ENCODE peak calls at places on chromosomes 4 and X, in five cellular contexts. B, R, J, C and Z are unnamed samples.

GRCh38 chr4:55186700-55187099 is 61.3 kb upstream of the KDR start:
- DNase-seq in B (no peak), R (no peak), J (no peak), C (no peak), Z (no peak)

GRCh38 chr4:10664408-10664807 is 20.2 kb downstream of the CLNK start:
- DNase-seq in B (peak), R (peak), J (no peak), C (no peak), Z (no peak)

GRCh38 chr4:161522031-161522430 is 641.8 kb downstream of the FSTL5 start:
- DNase-seq in B (no peak), R (no peak), J (no peak), C (no peak), Z (no peak)

GRCh38 chr4:3520796-3521600 is 11.2 kb downstream of the LRPAP1 start:
- DNase-seq in B (no peak), R (no peak), J (no peak), C (no peak), Z (no peak)

GRCh38 chr4:76799718-76800117 is 98.2 kb downstream of the SOWAHB start:
- DNase-seq in B (no peak), R (no peak), J (no peak), C (no peak), Z (no peak)

GRCh38 chr4:59044316-59044715 is 1934.1 kb upstream of the IGFBP7 start:
- DNase-seq in B (no peak), R (no peak), J (peak), C (no peak), Z (no peak)

GRCh38 chr4:82284475-82284857 is 89.3 kb downstream of the HNRNPD start:
- DNase-seq in B (no peak), R (no peak), J (no peak), C (no peak), Z (no peak)

GRCh38 chr4:188960411-188961093 is 821.3 kb downstream of the TRIML1 start:
- DNase-seq in B (no peak), R (no peak), J (no peak), C (no peak), Z (no peak)

GRCh38 chrX:79592259-79592658 is 225.1 kb upstream of the ITM2A start:
- DNase-seq in B (no peak), R (no peak), J (no peak), C (no peak), Z (no peak)

GRCh38 chr4:111806331-111806730 is 338.9 kb upstream of the FAM241A start:
- DNase-seq in B (no peak), R (no peak), J (peak), C (no peak), Z (no peak)

GRCh38 chrX:1582686-1583437 is 8.5 kb upstream of the AKAP17A start:
- DNase-seq in B (no peak), R (no peak), J (no peak), C (no peak), Z (no peak)

GRCh38 chr4:164876680-164877324 is at the start of gene APELA:
- DNase-seq in B (no peak), R (no peak), J (no peak), C (no peak), Z (no peak)

GRCh38 chr4:99591757-99592156 is 17.1 kb downstream of the MTTP start:
- DNase-seq in B (no peak), R (no peak), J (no peak), C (no peak), Z (no peak)

GRCh38 chr4:16031554-16032381 is 52.1 kb downstream of the PROM1 start:
- DNase-seq in B (no peak), R (no peak), J (no peak), C (no peak), Z (no peak)

GRCh38 chrX:15576019-15576418 is 24.7 kb downstream of the ACE2 start:
- DNase-seq in B (no peak), R (no peak), J (no peak), C (no peak), Z (no peak)

GRCh38 chrX:107567370-107567769 is 60.9 kb upstream of the PRPS1 start:
- DNase-seq in B (no peak), R (no peak), J (no peak), C (no peak), Z (no peak)

GRCh38 chr4:304987-305680 is at the start of gene ZNF732:
- DNase-seq in B (peak), R (peak), J (no peak), C (peak), Z (no peak)

GRCh38 chr4:138090145-138090917 is 151.8 kb downstream of the SLC7A11 start:
- DNase-seq in B (peak), R (peak), J (peak), C (no peak), Z (peak)

GRCh38 chr4:140811429-140811828 is 55.2 kb upstream of the TBC1D9 start:
- DNase-seq in B (no peak), R (no peak), J (peak), C (no peak), Z (no peak)

GRCh38 chrX:10519761-10520160 is 100.6 kb downstream of the MID1 start:
- DNase-seq in B (no peak), R (no peak), J (no peak), C (no peak), Z (no peak)

GRCh38 chr4:119286377-119287002 is 35.4 kb downstream of the FABP2 start:
- DNase-seq in B (no peak), R (peak), J (no peak), C (no peak), Z (no peak)

DNA sequence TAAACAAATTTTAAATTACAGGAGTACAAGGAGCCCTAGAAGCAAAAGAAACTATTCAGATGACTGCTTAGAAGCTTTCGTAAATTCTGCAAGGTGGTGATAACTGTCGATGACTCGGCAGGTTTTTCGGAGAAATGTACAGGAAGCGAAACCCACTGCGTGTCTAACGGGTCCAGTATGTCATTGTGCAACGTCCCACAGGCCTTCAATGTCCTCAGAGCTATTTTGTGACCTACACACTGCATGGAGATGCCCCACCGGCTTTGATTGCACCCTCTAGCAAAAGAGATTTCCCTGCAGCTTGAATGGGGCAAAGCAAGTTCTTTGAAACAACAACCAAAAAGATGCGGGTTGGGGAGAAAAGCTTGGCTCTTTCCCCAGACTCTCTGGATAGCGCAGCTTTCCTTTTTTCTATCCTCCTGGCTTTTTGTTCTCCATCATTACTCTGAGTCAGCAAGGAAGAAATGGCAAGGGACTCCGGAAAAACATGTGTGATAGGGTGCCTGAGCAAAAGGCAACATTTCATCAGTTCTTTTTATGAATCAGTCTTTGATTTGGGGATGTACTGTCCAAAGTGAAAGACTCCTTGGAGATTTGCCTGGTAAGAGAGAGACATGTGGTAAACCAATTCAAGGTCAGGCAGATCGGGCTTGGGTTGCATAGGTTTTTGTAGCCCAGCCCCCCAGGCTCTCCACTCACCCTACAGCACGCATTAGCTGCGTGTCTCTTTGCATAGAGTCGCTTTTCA is 112.0 kb upstream of the TBL1X start:
- DNase-seq in B (no peak), R (peak), J (no peak), C (no peak), Z (no peak)
- H3K27ac ChIP-seq in B (no peak), R (no peak), J (no peak), C (no peak), Z (no peak)

GRCh38 chr4:163356104-163356503 is 12.4 kb downstream of the NPY5R start:
- DNase-seq in B (no peak), R (no peak), J (no peak), C (no peak), Z (no peak)
- TF ChIP-seq CTCF in B (no peak), R (no peak), J (no peak), C (no peak), Z (no peak)

GRCh38 chr4:13384055-13384454 is 100.1 kb downstream of the RAB28 start:
- DNase-seq in B (no peak), R (no peak), J (no peak), C (no peak), Z (no peak)
- H3K27ac ChIP-seq in B (no peak), R (no peak), J (no peak), C (no peak), Z (no peak)

GRCh38 chrX:39948564-39948963 is 149.2 kb downstream of the BCOR start:
- DNase-seq in B (no peak), R (no peak), J (no peak), C (no peak), Z (no peak)

GRCh38 chrX:39950035-39950688 is 147.6 kb downstream of the BCOR start:
- DNase-seq in B (no peak), R (no peak), J (no peak), C (no peak), Z (no peak)

GRCh38 chrX:39945709-39946108 is 152.0 kb downstream of the BCOR start:
- DNase-seq in B (no peak), R (no peak), J (no peak), C (no peak), Z (no peak)

GRCh38 chrX:39944416-39944815 is 153.3 kb downstream of the BCOR start:
- DNase-seq in B (no peak), R (no peak), J (no peak), C (no peak), Z (no peak)

DNA sequence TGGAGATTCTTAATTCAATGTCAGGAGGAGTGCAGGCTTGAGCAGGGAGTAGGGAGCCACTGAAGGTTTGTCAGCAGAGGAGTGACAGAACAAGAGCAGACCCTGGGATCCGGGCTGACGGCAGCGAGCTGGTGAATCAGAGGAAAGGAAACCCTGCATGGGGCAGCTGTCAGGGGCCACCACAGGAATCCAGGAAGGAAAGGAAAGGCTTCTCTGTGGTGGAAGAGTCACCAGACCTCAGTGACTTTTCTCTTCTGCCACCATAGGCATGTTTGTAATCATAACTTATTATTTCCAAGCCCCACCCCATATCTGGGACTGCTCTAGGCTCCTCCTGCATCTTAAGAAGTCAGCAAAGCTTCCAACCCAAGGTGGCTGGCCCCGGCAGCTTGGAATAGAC is 150.9 kb downstream of the BCOR start:
- DNase-seq in B (no peak), R (no peak), J (no peak), C (no peak), Z (no peak)
- TF ChIP-seq CTCF in B (no peak), R (no peak), J (no peak), C (no peak), Z (no peak)

GRCh38 chr4:185534534-185534849 is 815 bp downstream of the PDLIM3 start:
- DNase-seq in B (no peak), R (no peak), J (no peak), C (no peak), Z (no peak)
- H3K27ac ChIP-seq in B (peak), R (peak), J (no peak), C (peak), Z (peak)